ENCODE peak calls at places on chromosomes 7 and 10, in four cellular contexts. One of them, this sample, is unnamed.

GRCh38 chr10:24935504-24936292 is 16.7 kb downstream of the PRTFDC1 start:
- DNase-seq in neural progenitor cell: no peak
- DNase-seq in suprapubic skin: no peak
- DNase-seq in CD8-positive, alpha-beta T cell: no peak
- DNase-seq in this sample: no peak

GRCh38 chr10:127414024-127414423 is 135.1 kb upstream of the NPS start:
- DNase-seq in neural progenitor cell: peak; percentile 82
- DNase-seq in suprapubic skin: no peak
- DNase-seq in CD8-positive, alpha-beta T cell: no peak
- DNase-seq in this sample: no peak

GRCh38 chr10:106216085-106216484 is 948.4 kb downstream of the SORCS1 start:
- DNase-seq in neural progenitor cell: no peak
- DNase-seq in suprapubic skin: no peak
- DNase-seq in CD8-positive, alpha-beta T cell: no peak
- DNase-seq in this sample: no peak

GRCh38 chr7:55375237-55375636 is 10.1 kb downstream of the LANCL2 start:
- DNase-seq in neural progenitor cell: no peak
- DNase-seq in suprapubic skin: no peak
- DNase-seq in CD8-positive, alpha-beta T cell: no peak
- DNase-seq in this sample: no peak

GRCh38 chr7:22594020-22594419 is 94.0 kb upstream of the STEAP1B start:
- DNase-seq in neural progenitor cell: no peak
- DNase-seq in suprapubic skin: no peak
- DNase-seq in CD8-positive, alpha-beta T cell: no peak
- DNase-seq in this sample: no peak

GRCh38 chr10:114551310-114551972 is 106.6 kb downstream of the ABLIM1 start:
- DNase-seq in neural progenitor cell: no peak
- DNase-seq in suprapubic skin: no peak
- DNase-seq in CD8-positive, alpha-beta T cell: no peak
- DNase-seq in this sample: no peak

GRCh38 chr10:92011560-92012214 is 88.1 kb downstream of the BTAF1 start:
- DNase-seq in neural progenitor cell: no peak
- DNase-seq in suprapubic skin: no peak
- DNase-seq in CD8-positive, alpha-beta T cell: no peak
- DNase-seq in this sample: peak; percentile 26

GRCh38 chr10:101007099-101007711 is 7.6 kb downstream of the LZTS2 start:
- DNase-seq in neural progenitor cell: no peak
- DNase-seq in suprapubic skin: no peak
- DNase-seq in CD8-positive, alpha-beta T cell: no peak
- DNase-seq in this sample: no peak

GRCh38 chr10:3946234-3947229 is 161.5 kb upstream of the KLF6 start:
- DNase-seq in neural progenitor cell: no peak
- DNase-seq in suprapubic skin: no peak
- DNase-seq in CD8-positive, alpha-beta T cell: no peak
- DNase-seq in this sample: no peak

GRCh38 chr10:123551259-123551658 is 114.9 kb upstream of the GPR26 start:
- DNase-seq in neural progenitor cell: no peak
- DNase-seq in suprapubic skin: peak; percentile 31
- DNase-seq in CD8-positive, alpha-beta T cell: no peak
- DNase-seq in this sample: no peak

GRCh38 chr10:102546606-102547310 is 43.0 kb downstream of the SUFU start:
- DNase-seq in neural progenitor cell: no peak
- DNase-seq in suprapubic skin: no peak
- DNase-seq in CD8-positive, alpha-beta T cell: no peak
- DNase-seq in this sample: peak; percentile 85

GRCh38 chr7:157502701-157503111 is 165.9 kb downstream of the DNAJB6 start:
- DNase-seq in neural progenitor cell: no peak
- DNase-seq in suprapubic skin: no peak
- DNase-seq in CD8-positive, alpha-beta T cell: peak; percentile 65
- DNase-seq in this sample: no peak
- H3K4me3 ChIP-seq in neural progenitor cell: no peak overlapping the region
- H3K4me3 ChIP-seq in suprapubic skin: no peak overlapping the region
- H3K4me3 ChIP-seq in CD8-positive, alpha-beta T cell: peak overlapping the region; percentile 22
- H3K4me3 ChIP-seq in this sample: no peak overlapping the region

GRCh38 chr10:98016781-98017475 is 13.5 kb downstream of the CRTAC1 start:
- DNase-seq in neural progenitor cell: no peak
- DNase-seq in suprapubic skin: peak; percentile 40
- DNase-seq in CD8-positive, alpha-beta T cell: no peak
- DNase-seq in this sample: no peak

GRCh38 chr10:98012654-98013053 is 17.8 kb downstream of the CRTAC1 start:
- DNase-seq in neural progenitor cell: no peak
- DNase-seq in suprapubic skin: no peak
- DNase-seq in CD8-positive, alpha-beta T cell: no peak
- DNase-seq in this sample: no peak

GRCh38 chr10:98013776-98014175 is 16.6 kb downstream of the CRTAC1 start:
- DNase-seq in neural progenitor cell: no peak
- DNase-seq in suprapubic skin: peak; percentile 28
- DNase-seq in CD8-positive, alpha-beta T cell: no peak
- DNase-seq in this sample: no peak

GRCh38 chr10:98010939-98011685 is 19.3 kb downstream of the CRTAC1 start:
- DNase-seq in neural progenitor cell: no peak
- DNase-seq in suprapubic skin: no peak
- DNase-seq in CD8-positive, alpha-beta T cell: no peak
- DNase-seq in this sample: no peak

DNA sequence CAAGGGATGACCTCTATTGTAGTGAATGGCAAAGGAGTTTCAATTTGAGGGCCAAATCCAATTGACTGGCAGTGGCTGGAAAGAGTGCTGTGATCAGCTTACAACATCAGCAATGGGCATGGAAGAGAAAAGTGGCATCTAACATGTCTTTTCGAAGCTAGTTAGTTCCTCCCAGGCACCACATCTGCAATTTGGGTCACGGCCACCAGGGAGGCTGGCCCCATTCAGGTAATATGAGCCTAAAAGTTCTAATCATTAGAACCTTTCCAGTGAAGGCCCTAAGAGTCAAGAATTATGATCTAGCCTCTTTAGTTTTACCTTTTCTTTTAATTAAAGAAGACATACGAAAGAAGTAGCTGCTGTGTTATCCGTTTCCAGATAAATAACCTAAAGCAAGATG is 17.3 kb downstream of the CRTAC1 start:
- DNase-seq in neural progenitor cell: no peak
- DNase-seq in suprapubic skin: no peak
- DNase-seq in CD8-positive, alpha-beta T cell: no peak
- DNase-seq in this sample: no peak
- TF ChIP-seq CTCF in neural progenitor cell: peak; percentile 37
- TF ChIP-seq CTCF in suprapubic skin: no peak
- TF ChIP-seq CTCF in CD8-positive, alpha-beta T cell: no peak
- TF ChIP-seq CTCF in this sample: no peak

GRCh38 chr7:16318463-16318862 is 102.9 kb downstream of the CRPPA start:
- DNase-seq in neural progenitor cell: no peak
- DNase-seq in suprapubic skin: no peak
- DNase-seq in CD8-positive, alpha-beta T cell: no peak
- DNase-seq in this sample: no peak

GRCh38 chr7:16326099-16326498 is 95.2 kb downstream of the CRPPA start:
- DNase-seq in neural progenitor cell: no peak
- DNase-seq in suprapubic skin: no peak
- DNase-seq in CD8-positive, alpha-beta T cell: no peak
- DNase-seq in this sample: no peak

GRCh38 chr7:16318989-16319915 is 102.1 kb downstream of the CRPPA start:
- DNase-seq in neural progenitor cell: no peak
- DNase-seq in suprapubic skin: no peak
- DNase-seq in CD8-positive, alpha-beta T cell: no peak
- DNase-seq in this sample: peak; percentile 15

GRCh38 chr7:16320261-16320660 is 101.1 kb downstream of the CRPPA start:
- DNase-seq in neural progenitor cell: no peak
- DNase-seq in suprapubic skin: no peak
- DNase-seq in CD8-positive, alpha-beta T cell: no peak
- DNase-seq in this sample: no peak

DNA sequence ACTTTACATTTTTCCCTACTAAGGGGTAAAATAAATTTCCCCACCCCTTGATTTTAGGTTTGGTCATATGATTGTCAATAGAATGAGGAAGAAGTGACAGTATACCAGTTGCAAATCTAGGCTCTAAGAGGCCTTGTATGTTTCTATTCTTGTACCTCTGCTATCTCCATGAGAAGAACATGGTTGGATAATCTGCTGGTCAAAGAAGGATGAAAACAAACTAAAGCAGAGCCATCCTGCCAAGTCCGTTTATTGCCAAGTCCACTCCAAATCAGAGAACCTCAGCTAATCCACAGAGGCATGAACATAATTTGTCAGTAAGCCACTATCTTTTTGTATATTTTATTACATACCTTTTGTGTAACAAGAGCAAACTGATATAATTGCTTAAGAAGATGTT is 98.0 kb downstream of the CRPPA start:
- DNase-seq in neural progenitor cell: no peak
- DNase-seq in suprapubic skin: no peak
- DNase-seq in CD8-positive, alpha-beta T cell: no peak
- DNase-seq in this sample: no peak
- H3K4me3 ChIP-seq in neural progenitor cell: no peak overlapping the region
- H3K4me3 ChIP-seq in suprapubic skin: no peak overlapping the region
- H3K4me3 ChIP-seq in CD8-positive, alpha-beta T cell: no peak overlapping the region
- H3K4me3 ChIP-seq in this sample: no peak overlapping the region

GRCh38 chr7:98294798-98295382 is 13.4 kb downstream of the BRI3 start:
- DNase-seq in neural progenitor cell: peak; percentile 88
- DNase-seq in suprapubic skin: no peak
- DNase-seq in CD8-positive, alpha-beta T cell: no peak
- DNase-seq in this sample: no peak

GRCh38 chr7:98296833-98297232 is 15.3 kb downstream of the BRI3 start:
- DNase-seq in neural progenitor cell: no peak
- DNase-seq in suprapubic skin: no peak
- DNase-seq in CD8-positive, alpha-beta T cell: no peak
- DNase-seq in this sample: no peak

GRCh38 chr7:98295467-98296220 is 14.2 kb downstream of the BRI3 start:
- DNase-seq in neural progenitor cell: no peak
- DNase-seq in suprapubic skin: no peak
- DNase-seq in CD8-positive, alpha-beta T cell: no peak
- DNase-seq in this sample: no peak

GRCh38 chr7:98300595-98301372 is 19.3 kb downstream of the BRI3 start:
- DNase-seq in neural progenitor cell: no peak
- DNase-seq in suprapubic skin: no peak
- DNase-seq in CD8-positive, alpha-beta T cell: no peak
- DNase-seq in this sample: no peak

GRCh38 chr7:98297619-98298286 is 16.3 kb downstream of the BRI3 start:
- DNase-seq in neural progenitor cell: no peak
- DNase-seq in suprapubic skin: no peak
- DNase-seq in CD8-positive, alpha-beta T cell: no peak
- DNase-seq in this sample: no peak
- TF ChIP-seq CTCF in neural progenitor cell: no peak
- TF ChIP-seq CTCF in suprapubic skin: no peak
- TF ChIP-seq CTCF in CD8-positive, alpha-beta T cell: no peak
- TF ChIP-seq CTCF in this sample: no peak

GRCh38 chr7:45918556-45918955 is 2.5 kb downstream of the IGFBP3 start:
- DNase-seq in neural progenitor cell: no peak
- DNase-seq in suprapubic skin: no peak
- DNase-seq in CD8-positive, alpha-beta T cell: no peak
- DNase-seq in this sample: no peak
- H3K4me3 ChIP-seq in neural progenitor cell: no peak overlapping the region
- H3K4me3 ChIP-seq in suprapubic skin: peak overlapping the region; percentile 55
- H3K4me3 ChIP-seq in CD8-positive, alpha-beta T cell: no peak overlapping the region
- H3K4me3 ChIP-seq in this sample: no peak overlapping the region

DNA sequence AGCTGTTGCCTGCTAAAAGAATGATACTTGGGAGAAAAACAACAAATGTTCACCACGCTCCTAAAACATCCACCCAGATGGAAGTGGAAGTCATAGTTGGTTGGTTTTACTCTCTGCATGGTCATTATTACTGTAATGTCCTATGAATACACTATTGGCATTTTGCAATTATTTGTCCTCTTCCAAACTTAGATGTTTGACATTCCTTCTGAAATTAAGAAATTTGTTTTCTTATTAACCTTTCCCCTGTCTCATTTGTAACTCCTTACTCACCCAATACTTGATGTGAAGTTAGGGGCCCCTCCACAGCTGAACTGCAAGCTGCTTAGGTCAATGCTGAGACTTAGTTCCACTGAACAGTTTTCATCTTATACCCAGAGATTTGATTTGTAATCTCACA is 383.3 kb downstream of the INHBA start:
- DNase-seq in neural progenitor cell: no peak
- DNase-seq in suprapubic skin: no peak
- DNase-seq in CD8-positive, alpha-beta T cell: no peak
- DNase-seq in this sample: no peak
- TF ChIP-seq CTCF in neural progenitor cell: no peak
- TF ChIP-seq CTCF in suprapubic skin: no peak
- TF ChIP-seq CTCF in CD8-positive, alpha-beta T cell: no peak
- TF ChIP-seq CTCF in this sample: no peak

GRCh38 chr7:27163776-27164380 is 1.5 kb downstream of the HOXA9 start:
- DNase-seq in neural progenitor cell: no peak
- DNase-seq in suprapubic skin: no peak
- DNase-seq in CD8-positive, alpha-beta T cell: no peak
- DNase-seq in this sample: no peak
- H3K4me3 ChIP-seq in neural progenitor cell: no peak overlapping the region
- H3K4me3 ChIP-seq in suprapubic skin: peak overlapping the region; percentile 84
- H3K4me3 ChIP-seq in CD8-positive, alpha-beta T cell: no peak overlapping the region
- H3K4me3 ChIP-seq in this sample: peak overlapping the region; percentile 83

DNA sequence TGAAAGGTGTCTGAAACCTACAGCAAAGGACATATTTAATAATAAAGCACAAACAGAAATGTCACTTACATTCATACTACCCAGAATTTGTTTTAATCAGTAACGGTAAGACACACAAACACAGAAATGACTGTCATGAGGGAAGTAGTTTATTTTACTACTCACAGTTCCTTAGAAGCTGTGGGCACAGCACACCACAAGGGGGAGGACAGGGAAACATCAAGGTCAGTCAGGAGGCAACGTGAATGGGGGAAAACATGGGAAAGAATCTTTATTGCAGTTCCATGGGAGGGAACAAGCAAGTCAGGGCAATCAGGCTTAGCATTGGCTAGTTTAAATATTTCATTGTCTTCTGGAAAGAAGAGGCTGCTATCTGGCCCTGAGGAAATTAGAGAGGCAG is 123.8 kb upstream of the PDSS1 start:
- DNase-seq in neural progenitor cell: no peak
- DNase-seq in suprapubic skin: no peak
- DNase-seq in CD8-positive, alpha-beta T cell: no peak
- DNase-seq in this sample: no peak
- TF ChIP-seq CTCF in neural progenitor cell: peak; percentile 14
- TF ChIP-seq CTCF in suprapubic skin: no peak
- TF ChIP-seq CTCF in CD8-positive, alpha-beta T cell: no peak
- TF ChIP-seq CTCF in this sample: peak; percentile 15

GRCh38 chr7:135664046-135664589 is 1.8 kb downstream of the STMP1 start:
- DNase-seq in neural progenitor cell: no peak
- DNase-seq in suprapubic skin: no peak
- DNase-seq in CD8-positive, alpha-beta T cell: no peak
- DNase-seq in this sample: no peak
- H3K4me3 ChIP-seq in neural progenitor cell: no peak overlapping the region
- H3K4me3 ChIP-seq in suprapubic skin: no peak overlapping the region
- H3K4me3 ChIP-seq in CD8-positive, alpha-beta T cell: no peak overlapping the region
- H3K4me3 ChIP-seq in this sample: peak overlapping the region; percentile 69

This sample was measured in HFF-Myc.